ENCODE peak calls at places on chromosomes 1 and 21, in eight cellular contexts. One of them, this sample, is unnamed.

GRCh38 chr1:104706631-104707147 is 957.0 kb downstream of the AMY1C start:
- DNase-seq in A172: peak
- DNase-seq in AML-193: no peak
- DNase-seq in upper lobe of right lung: no peak
- DNase-seq in PC-9: peak
- DNase-seq in SW 1271: peak
- DNase-seq in tibial nerve: no peak
- DNase-seq in NCI-H1105: no peak
- DNase-seq in this sample: no peak

GRCh38 chr21:46284077-46284644 is 1.2 kb downstream of the MCM3AP start:
- DNase-seq in A172: no peak
- DNase-seq in AML-193: peak
- DNase-seq in upper lobe of right lung: no peak
- DNase-seq in PC-9: no peak
- DNase-seq in SW 1271: no peak
- DNase-seq in tibial nerve: no peak
- DNase-seq in NCI-H1105: no peak
- DNase-seq in this sample: no peak

GRCh38 chr1:80799457-80799856 is 1001.3 kb upstream of the ADGRL2 start:
- DNase-seq in A172: no peak
- DNase-seq in AML-193: no peak
- DNase-seq in upper lobe of right lung: no peak
- DNase-seq in PC-9: no peak
- DNase-seq in SW 1271: no peak
- DNase-seq in tibial nerve: no peak
- DNase-seq in NCI-H1105: no peak
- DNase-seq in this sample: no peak

GRCh38 chr21:30102881-30103280 is 63.7 kb downstream of the CLDN17 start:
- DNase-seq in A172: no peak
- DNase-seq in AML-193: no peak
- DNase-seq in upper lobe of right lung: no peak
- DNase-seq in PC-9: no peak
- DNase-seq in SW 1271: no peak
- DNase-seq in tibial nerve: no peak
- DNase-seq in NCI-H1105: no peak
- DNase-seq in this sample: no peak

GRCh38 chr1:25106352-25106751 is 126.0 kb downstream of the SYF2 start:
- DNase-seq in A172: no peak
- DNase-seq in AML-193: no peak
- DNase-seq in upper lobe of right lung: no peak
- DNase-seq in PC-9: no peak
- DNase-seq in SW 1271: no peak
- DNase-seq in tibial nerve: no peak
- DNase-seq in NCI-H1105: no peak
- DNase-seq in this sample: no peak

GRCh38 chr1:205189162-205189561 is 22.3 kb downstream of the DSTYK start:
- DNase-seq in A172: no peak
- DNase-seq in AML-193: no peak
- DNase-seq in upper lobe of right lung: no peak
- DNase-seq in PC-9: no peak
- DNase-seq in SW 1271: no peak
- DNase-seq in tibial nerve: no peak
- DNase-seq in NCI-H1105: no peak
- DNase-seq in this sample: no peak

GRCh38 chr1:155174334-155175280 is 958 bp downstream of the TRIM46 start:
- DNase-seq in A172: no peak
- DNase-seq in AML-193: no peak
- DNase-seq in upper lobe of right lung: peak
- DNase-seq in PC-9: no peak
- DNase-seq in SW 1271: no peak
- DNase-seq in tibial nerve: no peak
- DNase-seq in NCI-H1105: peak
- DNase-seq in this sample: no peak

GRCh38 chr1:10046356-10047085 is 13.8 kb downstream of the UBE4B start:
- DNase-seq in A172: no peak
- DNase-seq in AML-193: no peak
- DNase-seq in upper lobe of right lung: no peak
- DNase-seq in PC-9: no peak
- DNase-seq in SW 1271: no peak
- DNase-seq in tibial nerve: no peak
- DNase-seq in NCI-H1105: no peak
- DNase-seq in this sample: no peak

GRCh38 chr21:15679630-15680029 is 50.2 kb upstream of the USP25 start:
- DNase-seq in A172: no peak
- DNase-seq in AML-193: no peak
- DNase-seq in upper lobe of right lung: no peak
- DNase-seq in PC-9: no peak
- DNase-seq in SW 1271: no peak
- DNase-seq in tibial nerve: no peak
- DNase-seq in NCI-H1105: no peak
- DNase-seq in this sample: no peak

GRCh38 chr21:45299026-45299863 is 11.6 kb upstream of the POFUT2 start:
- DNase-seq in A172: no peak
- DNase-seq in AML-193: no peak
- DNase-seq in upper lobe of right lung: no peak
- DNase-seq in PC-9: no peak
- DNase-seq in SW 1271: no peak
- DNase-seq in tibial nerve: peak
- DNase-seq in NCI-H1105: no peak
- DNase-seq in this sample: no peak

GRCh38 chr1:81453971-81454370 is 346.8 kb upstream of the ADGRL2 start:
- DNase-seq in A172: no peak
- DNase-seq in AML-193: no peak
- DNase-seq in upper lobe of right lung: no peak
- DNase-seq in PC-9: no peak
- DNase-seq in SW 1271: no peak
- DNase-seq in tibial nerve: no peak
- DNase-seq in NCI-H1105: no peak
- DNase-seq in this sample: no peak

GRCh38 chr21:42571391-42572150 is 57.9 kb downstream of the SLC37A1 start:
- DNase-seq in A172: no peak
- DNase-seq in AML-193: no peak
- DNase-seq in upper lobe of right lung: peak
- DNase-seq in PC-9: no peak
- DNase-seq in SW 1271: no peak
- DNase-seq in tibial nerve: no peak
- DNase-seq in NCI-H1105: peak
- DNase-seq in this sample: no peak

GRCh38 chr21:34582506-34583150 is 32.3 kb downstream of the RCAN1 start:
- DNase-seq in A172: peak
- DNase-seq in AML-193: peak
- DNase-seq in upper lobe of right lung: no peak
- DNase-seq in PC-9: no peak
- DNase-seq in SW 1271: no peak
- DNase-seq in tibial nerve: no peak
- DNase-seq in NCI-H1105: no peak
- DNase-seq in this sample: peak

GRCh38 chr1:172554915-172555314 is 22.0 kb downstream of the SUCO start:
- DNase-seq in A172: no peak
- DNase-seq in AML-193: no peak
- DNase-seq in upper lobe of right lung: no peak
- DNase-seq in PC-9: no peak
- DNase-seq in SW 1271: no peak
- DNase-seq in tibial nerve: no peak
- DNase-seq in NCI-H1105: no peak
- DNase-seq in this sample: no peak

GRCh38 chr1:18927654-18928272 is 25.4 kb upstream of the ALDH4A1 start:
- DNase-seq in A172: no peak
- DNase-seq in AML-193: peak
- DNase-seq in upper lobe of right lung: no peak
- DNase-seq in PC-9: peak
- DNase-seq in SW 1271: no peak
- DNase-seq in tibial nerve: no peak
- DNase-seq in NCI-H1105: no peak
- DNase-seq in this sample: no peak